ENCODE peak calls at places on chromosomes 1 and 21, in six cellular contexts. V is ovary, F is lower lobe of right lung, S is SJSA1, Q is aorta, B is cardiac muscle cell. P is an unnamed sample. For H3K27me3 and H3K9me3, the result is how much of the 10 kb centered on the place peaks cover.

GRCh38 chr1:37410815-37411214 is 63.6 kb upstream of the ZC3H12A start:
- DNase-seq in F (no peak), B (peak), S (no peak), V (no peak), Q (no peak), P (peak)

GRCh38 chr1:22018583-22019559 is 17.4 kb downstream of the CELA3A start:
- DNase-seq in V (no peak), B (peak), S (peak), F (peak), Q (no peak), P (peak)

GRCh38 chr1:162365284-162366041 is 11.2 kb downstream of the SPATA46 start:
- DNase-seq in Q (no peak), B (no peak), F (no peak), V (no peak), S (no peak), P (no peak)

GRCh38 chr1:22883406-22883805 is 89.3 kb downstream of the LACTBL1 start:
- DNase-seq in B (no peak), S (no peak), V (no peak), F (no peak), Q (no peak), P (no peak)

GRCh38 chr1:67861856-67862516 is 28.7 kb upstream of the GNG12 start:
- DNase-seq in Q (no peak), V (no peak), B (no peak), F (no peak), S (no peak), P (no peak)

GRCh38 chr1:113534130-113534817 is 144.0 kb downstream of the MAGI3 start:
- DNase-seq in F (no peak), V (no peak), Q (no peak), B (peak), S (peak), P (no peak)

GRCh38 chr1:218665216-218665615 is 320.1 kb downstream of the TGFB2 start:
- DNase-seq in V (peak), F (no peak), B (peak), S (peak), Q (peak), P (no peak)

GRCh38 chr1:206506803-206507394 is 432 bp upstream of the RASSF5 start:
- DNase-seq in Q (peak), V (no peak), F (no peak), B (peak), S (no peak), P (no peak)

GRCh38 chr1:9128520-9129371 is at the start of gene GPR157:
- DNase-seq in Q (peak), V (peak), B (peak), S (peak), F (peak), P (peak)

GRCh38 chr1:226111109-226111864 is 48.8 kb downstream of the H3-3A start:
- DNase-seq in S (no peak), F (no peak), B (no peak), V (no peak), Q (no peak), P (no peak)

GRCh38 chr1:174998569-174999215 is 1.1 kb upstream of the CACYBP start:
- DNase-seq in S (peak), V (peak), Q (no peak), F (no peak), B (peak), P (peak)

DNA sequence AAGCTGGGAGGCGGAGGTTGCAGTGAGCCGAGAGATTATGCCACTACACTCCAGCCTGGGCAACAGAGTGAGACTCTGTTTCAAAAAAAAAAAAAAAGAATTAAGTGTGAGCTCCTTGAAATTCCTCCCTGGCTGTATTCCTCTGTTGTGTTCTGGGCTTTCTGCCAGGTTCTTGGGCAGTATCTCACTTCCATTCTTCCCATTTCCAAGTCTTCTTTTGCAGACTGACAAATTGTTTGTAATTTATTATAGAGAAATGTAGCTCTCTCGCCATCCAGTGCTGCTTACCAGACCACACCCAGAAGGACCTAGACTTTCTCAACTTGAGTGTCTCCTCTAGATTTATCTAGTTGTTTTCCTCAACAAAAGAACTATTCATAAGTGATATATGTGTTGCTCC is 105.0 kb upstream of the ADGRL2 start:
- DNase-seq in V (peak), B (peak), Q (no peak), F (no peak), S (peak), P (no peak)
- H3K4me3 ChIP-seq in V (no peak), B (no peak), Q (no peak), F (no peak), S (no peak), P (no peak)

DNA sequence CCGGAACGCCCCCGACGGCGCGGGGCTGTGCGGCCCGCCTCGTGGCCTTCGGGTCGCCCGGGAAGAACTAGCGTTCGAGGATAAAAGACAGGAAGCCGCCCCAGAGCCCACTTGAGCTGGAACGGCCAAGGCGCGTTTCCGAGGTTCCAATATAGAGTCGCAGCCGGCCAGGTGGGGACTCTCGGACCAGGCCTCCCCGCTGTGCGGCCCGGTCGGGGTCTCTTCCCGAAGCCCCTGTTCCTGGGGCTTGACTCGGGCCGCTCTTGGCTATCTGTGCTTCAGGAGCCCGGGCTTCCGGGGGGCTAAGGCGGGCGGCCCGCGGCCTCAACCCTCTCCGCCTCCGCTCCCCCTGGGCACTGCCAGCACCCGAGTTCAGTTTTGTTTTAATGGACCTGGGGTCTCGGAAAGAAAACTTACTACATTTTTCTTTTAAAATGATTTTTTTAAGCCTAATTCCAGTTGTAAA is 158.8 kb downstream of the RUNX1 start:
- DNase-seq in S (peak), F (no peak), Q (no peak), B (no peak), V (no peak), P (no peak)
- H3K27me3 ChIP-seq in S (under half), F (under half), Q (under half), B (half or more), V (under half), P (under half)

DNA sequence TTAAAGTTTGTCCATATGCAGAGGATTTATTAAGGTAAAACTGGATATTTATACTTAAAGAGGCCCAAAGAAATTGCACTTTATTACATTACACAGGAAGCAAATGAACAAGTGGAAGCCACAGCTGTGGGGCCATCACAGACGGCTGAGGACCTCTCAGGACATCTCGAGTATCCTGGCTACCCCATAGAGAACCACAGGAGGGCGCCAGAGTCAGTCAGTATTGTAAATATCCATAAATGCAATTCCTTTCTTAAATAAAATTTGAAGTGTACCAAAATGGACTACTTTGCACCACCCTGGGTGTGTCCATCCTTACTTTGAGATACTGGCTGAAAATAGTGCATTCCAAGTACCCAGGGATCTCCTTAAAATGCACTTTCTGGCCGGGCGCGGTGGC is 257.2 kb downstream of the MRPL39 start:
- DNase-seq in F (no peak), V (no peak), Q (no peak), S (peak), B (peak), P (peak)
- H3K9me3 ChIP-seq in F (under half), V (under half), Q (under half), S (under half), B (under half), P (under half)

DNA sequence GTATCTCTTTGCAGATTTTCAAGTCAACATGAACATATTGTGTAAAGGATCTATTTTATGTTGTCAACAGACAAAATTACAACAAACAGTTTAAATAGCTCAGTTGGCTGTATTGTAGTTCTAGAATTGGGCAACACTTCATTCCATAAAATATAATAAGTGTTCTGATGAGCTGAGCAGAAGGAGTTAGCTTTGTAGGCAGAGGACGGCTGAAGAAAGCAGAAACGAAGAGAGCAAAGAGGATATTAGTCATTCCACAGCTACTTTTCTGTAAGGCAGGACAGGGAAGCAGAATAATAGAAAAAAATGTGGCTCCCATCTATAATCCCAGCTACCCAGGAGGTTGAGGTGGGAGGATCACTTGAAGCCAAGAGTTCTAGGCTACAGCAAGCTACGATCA is 20.2 kb upstream of the IVNS1ABP start:
- DNase-seq in Q (no peak), B (peak), F (no peak), S (no peak), V (no peak), P (no peak)
- H3K4me3 ChIP-seq in Q (no peak), B (no peak), F (no peak), S (no peak), V (no peak), P (no peak)

GRCh38 chr1:6144622-6145021 is 35.5 kb downstream of the CHD5 start:
- DNase-seq in B (no peak), Q (no peak), S (no peak), F (no peak), V (no peak), P (no peak)

GRCh38 chr1:6145351-6145750 is 34.8 kb downstream of the CHD5 start:
- DNase-seq in S (no peak), V (no peak), Q (no peak), F (no peak), B (no peak), P (no peak)

GRCh38 chr1:6143392-6143791 is 36.7 kb downstream of the CHD5 start:
- DNase-seq in S (no peak), V (no peak), B (no peak), F (no peak), Q (no peak), P (no peak)

GRCh38 chr1:6142734-6143133 is 37.4 kb downstream of the CHD5 start:
- DNase-seq in B (no peak), F (no peak), V (no peak), Q (no peak), S (no peak), P (no peak)

GRCh38 chr1:6144175-6144574 is 35.9 kb downstream of the CHD5 start:
- DNase-seq in S (no peak), V (no peak), Q (no peak), F (no peak), B (no peak), P (no peak)
- H3K27me3 ChIP-seq in S (under half), V (under half), Q (under half), F (under half), B (under half), P (under half)

DNA sequence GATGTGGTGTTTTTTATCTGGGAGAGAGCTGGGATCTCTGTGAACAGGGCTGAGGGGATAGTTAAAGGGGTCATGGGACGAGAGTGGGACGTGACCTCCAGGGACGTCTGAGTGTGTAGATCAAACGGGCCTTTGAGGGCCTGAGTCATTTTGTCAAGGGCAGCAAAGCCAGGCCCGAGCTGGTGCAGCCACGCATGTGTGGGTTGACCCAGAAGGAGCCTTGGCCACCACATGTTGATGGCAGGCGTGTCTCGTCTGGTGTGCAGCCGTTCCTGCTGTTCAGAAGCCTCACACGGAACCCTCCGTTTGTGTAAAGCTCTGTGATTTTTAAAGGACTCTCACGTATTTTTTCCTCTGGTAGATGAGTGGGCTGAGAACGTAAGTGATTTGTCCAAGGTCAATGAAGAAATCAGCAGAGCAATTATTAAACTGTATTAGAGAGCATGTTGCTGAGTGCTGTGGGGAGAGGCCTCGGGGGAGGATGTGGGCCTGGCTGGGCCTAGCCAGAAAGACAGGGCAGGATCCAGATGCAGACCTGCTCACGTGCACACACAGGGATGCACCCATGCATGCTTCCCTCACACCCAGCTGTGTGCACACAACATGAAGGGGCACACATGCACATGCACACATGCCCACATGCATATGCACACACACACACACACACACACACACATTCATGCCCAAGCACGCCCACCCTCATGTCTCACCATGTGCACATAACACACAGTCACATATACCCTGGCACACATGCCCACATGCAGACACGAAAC is 89.8 kb downstream of the AJAP1 start:
- DNase-seq in B (no peak), Q (no peak), S (no peak), F (no peak), V (no peak), P (no peak)
- H3K9me3 ChIP-seq in B (under half), Q (under half), S (under half), F (under half), V (under half), P (under half)

GRCh38 chr1:78045600-78045849 is 241 bp upstream of the GIPC2 start:
- DNase-seq in Q (no peak), V (no peak), S (no peak), B (peak), F (no peak), P (no peak)
- H3K4me3 ChIP-seq in Q (peak), V (peak), S (no peak), B (no peak), F (peak), P (no peak)

GRCh38 chr1:29829448-29830344 is 593.4 kb downstream of the PTPRU start:
- DNase-seq in V (no peak), B (no peak), F (no peak), Q (no peak), S (no peak), P (no peak)

GRCh38 chr1:29826646-29827045 is 590.3 kb downstream of the PTPRU start:
- DNase-seq in B (no peak), F (no peak), Q (no peak), V (no peak), S (no peak), P (no peak)

GRCh38 chr1:29828526-29829447 is 592.5 kb downstream of the PTPRU start:
- DNase-seq in Q (peak), F (no peak), B (no peak), V (no peak), S (no peak), P (no peak)

GRCh38 chr1:29827237-29827750 is 591.0 kb downstream of the PTPRU start:
- DNase-seq in S (no peak), F (no peak), Q (peak), V (no peak), B (no peak), P (no peak)

DNA sequence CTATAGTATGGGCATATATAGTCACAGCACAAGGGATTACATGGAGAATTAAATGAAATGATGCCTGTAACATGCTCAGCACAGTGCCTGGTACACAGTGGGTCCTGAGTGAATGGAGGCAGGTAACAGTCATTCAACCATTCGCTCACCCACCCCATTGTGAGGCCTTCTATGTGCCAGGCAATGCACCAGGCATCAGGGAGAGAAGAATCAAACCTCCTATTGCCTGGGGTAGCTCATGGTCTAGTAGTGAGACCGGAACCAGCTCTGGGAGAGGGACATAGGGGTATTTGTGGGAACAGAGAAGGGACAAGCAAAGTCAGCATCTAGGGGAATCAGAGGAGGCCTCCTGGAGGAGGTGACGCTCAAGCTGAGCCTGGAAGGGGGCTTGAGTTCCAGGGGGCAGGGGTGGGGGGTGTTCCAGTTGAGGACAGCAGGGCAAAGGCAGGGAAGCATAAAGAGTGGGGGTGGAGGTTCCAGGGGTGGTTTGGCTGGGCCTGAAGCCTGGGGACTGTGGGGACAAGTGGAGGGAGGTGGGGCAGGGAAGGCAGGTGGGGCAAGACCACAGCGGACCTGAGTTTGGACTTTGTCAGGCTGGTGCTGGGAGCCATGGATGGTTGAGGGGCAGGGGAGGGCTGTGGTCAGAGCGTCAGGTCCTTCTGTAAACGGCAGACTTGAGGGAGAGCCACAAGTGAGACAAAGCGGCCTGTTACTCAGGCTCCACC is 591.6 kb downstream of the PTPRU start:
- DNase-seq in Q (peak), S (no peak), B (no peak), F (peak), V (no peak), P (no peak)
- H3K27me3 ChIP-seq in Q (under half), S (under half), B (under half), F (under half), V (under half), P (under half)

GRCh38 chr1:2932671-2933350 is 88.5 kb upstream of the ACTRT2 start:
- DNase-seq in Q (peak), S (no peak), B (no peak), F (peak), V (no peak), P (no peak)
- H3K9me3 ChIP-seq in Q (under half), S (under half), B (under half), F (under half), V (under half), P (under half)

P was measured in DND-41.